ENCODE peak calls at places on chromosomes 11 and 22, in four cellular contexts. One of them, this sample, is unnamed.

GRCh38 chr11:62925745-62926668 is 4.8 kb upstream of the CHRM1 start:
- DNase-seq in K562: no peak
- DNase-seq in A549: no peak
- DNase-seq in GM12878: no peak
- DNase-seq in this sample: no peak

GRCh38 chr11:133041165-133041564 is 491.1 kb downstream of the OPCML start:
- DNase-seq in GM12878: no peak
- DNase-seq in K562: no peak
- DNase-seq in A549: no peak
- DNase-seq in this sample: no peak

GRCh38 chr22:28843633-28844032 is 39.7 kb upstream of the ZNRF3 start:
- DNase-seq in A549: no peak
- DNase-seq in K562: no peak
- DNase-seq in GM12878: no peak
- DNase-seq in this sample: no peak

GRCh38 chr11:11179239-11179638 is 173.8 kb downstream of the CSNK2A3 start:
- DNase-seq in GM12878: no peak
- DNase-seq in K562: no peak
- DNase-seq in A549: peak
- DNase-seq in this sample: no peak

GRCh38 chr11:86365566-86365965 is 9.1 kb upstream of the CCDC81 start:
- DNase-seq in A549: no peak
- DNase-seq in GM12878: no peak
- DNase-seq in K562: no peak
- DNase-seq in this sample: no peak

GRCh38 chr11:124612045-124612444 is 817 bp downstream of the PANX3 start:
- DNase-seq in A549: no peak
- DNase-seq in GM12878: no peak
- DNase-seq in K562: no peak
- DNase-seq in this sample: no peak

GRCh38 chr11:62889484-62890437 is 9.1 kb downstream of the SLC3A2 start:
- DNase-seq in A549: peak
- DNase-seq in GM12878: no peak
- DNase-seq in K562: peak
- DNase-seq in this sample: peak

GRCh38 chr11:115896084-115896483 is 391.9 kb upstream of the CADM1 start:
- DNase-seq in K562: no peak
- DNase-seq in A549: no peak
- DNase-seq in GM12878: no peak
- DNase-seq in this sample: no peak

GRCh38 chr11:73294604-73295003 is 13.5 kb upstream of the ARHGEF17 start:
- DNase-seq in GM12878: no peak
- DNase-seq in K562: no peak
- DNase-seq in A549: no peak
- DNase-seq in this sample: no peak

GRCh38 chr11:94417386-94417987 is 16.3 kb upstream of the GPR83 start:
- DNase-seq in K562: no peak
- DNase-seq in A549: no peak
- DNase-seq in GM12878: no peak
- DNase-seq in this sample: peak

GRCh38 chr11:35324981-35325380 is 94.4 kb downstream of the SLC1A2 start:
- DNase-seq in A549: no peak
- DNase-seq in K562: no peak
- DNase-seq in GM12878: no peak
- DNase-seq in this sample: no peak

GRCh38 chr11:44621784-44622183 is 56.3 kb downstream of the CD82 start:
- DNase-seq in K562: no peak
- DNase-seq in GM12878: no peak
- DNase-seq in A549: no peak
- DNase-seq in this sample: peak

GRCh38 chr11:56948991-56949390 is 39.7 kb upstream of the OR5AK2 start:
- DNase-seq in GM12878: no peak
- DNase-seq in A549: no peak
- DNase-seq in K562: no peak
- DNase-seq in this sample: no peak

GRCh38 chr11:71269603-71270511 is 17.5 kb upstream of the SHANK2 start:
- DNase-seq in K562: no peak
- DNase-seq in GM12878: no peak
- DNase-seq in A549: no peak
- DNase-seq in this sample: no peak

GRCh38 chr11:129976371-129976770 is 26.3 kb downstream of the PRDM10 start:
- DNase-seq in GM12878: no peak
- DNase-seq in A549: no peak
- DNase-seq in K562: no peak
- DNase-seq in this sample: no peak

GRCh38 chr22:35072939-35073338 is 7.0 kb downstream of the ISX start:
- DNase-seq in K562: no peak
- DNase-seq in GM12878: no peak
- DNase-seq in A549: no peak
- DNase-seq in this sample: peak

GRCh38 chr11:9077164-9077563 is 14.2 kb downstream of the SCUBE2 start:
- DNase-seq in A549: no peak
- DNase-seq in GM12878: no peak
- DNase-seq in K562: no peak
- DNase-seq in this sample: no peak

GRCh38 chr22:27433585-27434190 is 367.9 kb downstream of the MN1 start:
- DNase-seq in GM12878: no peak
- DNase-seq in A549: no peak
- DNase-seq in K562: no peak
- DNase-seq in this sample: no peak

GRCh38 chr11:111736191-111736590 is 30.0 kb downstream of the PPP2R1B start:
- DNase-seq in GM12878: no peak
- DNase-seq in A549: no peak
- DNase-seq in K562: no peak
- DNase-seq in this sample: no peak

GRCh38 chr11:72102631-72102945 is 509 bp downstream of the LAMTOR1 start:
- DNase-seq in K562: no peak
- DNase-seq in A549: no peak
- DNase-seq in GM12878: no peak
- DNase-seq in this sample: no peak

GRCh38 chr11:15826826-15827225 is 529.5 kb downstream of the SOX6 start:
- DNase-seq in GM12878: no peak
- DNase-seq in K562: peak
- DNase-seq in A549: peak
- DNase-seq in this sample: peak

GRCh38 chr11:72613977-72614376 is 60.2 kb downstream of the PDE2A start:
- DNase-seq in A549: no peak
- DNase-seq in GM12878: peak
- DNase-seq in K562: peak
- DNase-seq in this sample: peak

GRCh38 chr11:35174666-35175065 is 35.7 kb downstream of the CD44 start:
- DNase-seq in K562: no peak
- DNase-seq in GM12878: no peak
- DNase-seq in A549: no peak
- DNase-seq in this sample: no peak

GRCh38 chr11:57324154-57324885 is 432 bp downstream of the TNKS1BP1 start:
- DNase-seq in A549: peak
- DNase-seq in GM12878: no peak
- DNase-seq in K562: peak
- DNase-seq in this sample: peak

GRCh38 chr11:65211293-65212105 is 29.8 kb downstream of the CAPN1 start:
- DNase-seq in K562: no peak
- DNase-seq in A549: no peak
- DNase-seq in GM12878: no peak
- DNase-seq in this sample: no peak

GRCh38 chr11:134862168-134862567 is 450.1 kb upstream of the B3GAT1 start:
- DNase-seq in GM12878: no peak
- DNase-seq in A549: no peak
- DNase-seq in K562: no peak
- DNase-seq in this sample: no peak

GRCh38 chr11:128021304-128022006 is 565.9 kb downstream of the ETS1 start:
- DNase-seq in GM12878: no peak
- DNase-seq in A549: no peak
- DNase-seq in K562: no peak
- DNase-seq in this sample: peak

GRCh38 chr22:30872282-30873041 is 96.1 kb downstream of the MORC2 start:
- DNase-seq in GM12878: no peak
- DNase-seq in A549: no peak
- DNase-seq in K562: no peak
- DNase-seq in this sample: no peak

GRCh38 chr11:74720596-74721478 is 10.4 kb downstream of the CHRDL2 start:
- DNase-seq in K562: no peak
- DNase-seq in A549: no peak
- DNase-seq in GM12878: no peak
- DNase-seq in this sample: peak

GRCh38 chr11:122253541-122254317 is 137.7 kb upstream of the BLID start:
- DNase-seq in K562: no peak
- DNase-seq in GM12878: no peak
- DNase-seq in A549: no peak
- DNase-seq in this sample: no peak
- TF ChIP-seq MYC in K562: no peak
- TF ChIP-seq MYC in GM12878: no peak
- TF ChIP-seq MYC in A549: no peak
- TF ChIP-seq MYC in this sample: no peak

GRCh38 chr11:298406-299065 is 790 bp downstream of the IFITM5 start:
- DNase-seq in A549: no peak
- DNase-seq in GM12878: no peak
- DNase-seq in K562: no peak
- DNase-seq in this sample: no peak
- H3K4me3 ChIP-seq in A549: no peak
- H3K4me3 ChIP-seq in GM12878: no peak
- H3K4me3 ChIP-seq in K562: no peak
- H3K4me3 ChIP-seq in this sample: no peak

GRCh38 chr11:122695076-122695620 is 39.6 kb downstream of the UBASH3B start:
- DNase-seq in GM12878: no peak
- DNase-seq in A549: no peak
- DNase-seq in K562: no peak
- DNase-seq in this sample: peak

GRCh38 chr11:122698390-122698789 is 42.9 kb downstream of the UBASH3B start:
- DNase-seq in A549: no peak
- DNase-seq in GM12878: no peak
- DNase-seq in K562: no peak
- DNase-seq in this sample: no peak

GRCh38 chr11:122700676-122701075 is 45.2 kb downstream of the UBASH3B start:
- DNase-seq in K562: no peak
- DNase-seq in GM12878: no peak
- DNase-seq in A549: no peak
- DNase-seq in this sample: no peak

GRCh38 chr11:122697636-122698167 is 42.2 kb downstream of the UBASH3B start:
- DNase-seq in GM12878: no peak
- DNase-seq in K562: no peak
- DNase-seq in A549: peak
- DNase-seq in this sample: peak

DNA sequence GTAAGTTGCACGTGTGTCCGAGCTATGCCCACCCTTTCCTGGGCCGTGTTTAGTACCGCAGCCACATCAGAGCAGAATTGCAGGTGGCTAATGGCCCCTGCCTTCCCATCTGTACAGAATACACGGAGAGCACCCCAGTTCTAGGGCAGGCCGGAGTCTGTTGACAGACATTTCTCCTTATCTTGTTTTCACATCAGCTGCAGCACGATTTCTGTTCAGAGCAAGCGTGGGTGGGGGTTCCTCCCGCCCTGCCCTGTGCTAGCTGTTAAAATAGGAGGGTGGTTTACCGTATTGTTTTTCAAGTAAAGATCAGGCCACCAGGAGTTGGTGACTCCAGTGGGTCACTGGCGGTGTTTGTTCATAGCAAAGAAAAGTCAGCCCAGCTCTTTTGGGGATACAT is 41.1 kb downstream of the UBASH3B start:
- DNase-seq in GM12878: no peak
- DNase-seq in A549: no peak
- DNase-seq in K562: peak
- DNase-seq in this sample: peak
- TF ChIP-seq MYC in GM12878: no peak
- TF ChIP-seq MYC in A549: no peak
- TF ChIP-seq MYC in K562: no peak
- TF ChIP-seq MYC in this sample: peak

DNA sequence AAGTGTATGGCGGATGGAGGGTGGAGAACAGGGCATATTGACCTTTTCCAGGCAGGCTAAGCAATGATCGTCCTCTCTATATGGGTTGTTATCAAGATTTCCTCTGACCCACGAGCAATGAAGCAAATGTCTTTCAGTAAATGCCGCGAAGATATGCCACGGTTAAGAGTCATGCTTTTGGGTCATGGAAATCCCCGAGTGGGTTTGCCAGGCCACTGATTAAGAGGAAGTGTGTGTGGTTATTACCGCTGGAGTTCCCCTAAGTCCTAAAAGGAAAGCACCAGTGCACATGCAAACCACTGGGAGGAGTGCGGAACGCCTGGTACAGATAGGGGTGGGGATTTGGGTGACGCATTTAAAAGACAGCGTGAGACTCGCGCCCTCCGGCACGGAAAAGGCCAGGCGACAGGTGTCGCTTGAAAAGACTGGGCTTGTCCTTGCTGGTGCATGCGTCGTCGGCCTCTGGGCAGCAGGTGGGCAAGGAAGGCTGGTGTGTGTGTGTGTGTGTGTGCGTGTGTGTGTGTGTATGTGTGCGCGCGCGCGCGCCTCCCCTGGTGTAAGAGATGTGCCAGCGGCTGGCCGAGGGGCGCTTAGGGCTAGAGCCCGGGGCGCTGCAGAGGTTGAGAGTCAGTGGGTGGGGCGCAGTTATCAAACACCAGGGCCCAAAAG is at the start of gene BIRC3:
- DNase-seq in A549: peak
- DNase-seq in K562: peak
- DNase-seq in GM12878: peak
- DNase-seq in this sample: peak
- H3K4me3 ChIP-seq in A549: peak
- H3K4me3 ChIP-seq in K562: peak
- H3K4me3 ChIP-seq in GM12878: peak
- H3K4me3 ChIP-seq in this sample: peak

GRCh38 chr11:96079691-96080090 is 155.8 kb upstream of the MTMR2 start:
- DNase-seq in A549: no peak
- DNase-seq in GM12878: no peak
- DNase-seq in K562: no peak
- DNase-seq in this sample: no peak
- TF ChIP-seq MYC in A549: no peak
- TF ChIP-seq MYC in GM12878: no peak
- TF ChIP-seq MYC in K562: no peak
- TF ChIP-seq MYC in this sample: no peak